ENCODE peak calls at places on chromosomes 6 and 20, in seven cellular contexts. One of them, this sample, is unnamed.

GRCh38 chr6:155832596-155832995 is 377.0 kb upstream of the NOX3 start:
- DNase-seq in tibial nerve: no peak
- DNase-seq in NCI-H446: no peak
- DNase-seq in adrenal gland: no peak
- DNase-seq in fibroblast of lung: peak
- DNase-seq in putamen: no peak
- DNase-seq in ELR: peak
- DNase-seq in this sample: no peak

GRCh38 chr6:83198486-83199172 is 5.5 kb downstream of the RWDD2A start:
- DNase-seq in NCI-H446: no peak
- DNase-seq in ELR: peak
- DNase-seq in tibial nerve: no peak
- DNase-seq in putamen: no peak
- DNase-seq in fibroblast of lung: peak
- DNase-seq in adrenal gland: no peak
- DNase-seq in this sample: peak

GRCh38 chr6:44047179-44047546 is 80.1 kb downstream of the MRPL14 start:
- DNase-seq in NCI-H446: no peak
- DNase-seq in adrenal gland: no peak
- DNase-seq in ELR: no peak
- DNase-seq in putamen: no peak
- DNase-seq in tibial nerve: no peak
- DNase-seq in fibroblast of lung: no peak
- DNase-seq in this sample: no peak

GRCh38 chr20:13226367-13226766 is 5.3 kb downstream of the ISM1 start:
- DNase-seq in fibroblast of lung: no peak
- DNase-seq in putamen: no peak
- DNase-seq in ELR: no peak
- DNase-seq in tibial nerve: no peak
- DNase-seq in NCI-H446: no peak
- DNase-seq in adrenal gland: no peak
- DNase-seq in this sample: no peak

GRCh38 chr20:62734336-62734735 is 25.7 kb downstream of the NTSR1 start:
- DNase-seq in tibial nerve: no peak
- DNase-seq in adrenal gland: no peak
- DNase-seq in putamen: no peak
- DNase-seq in ELR: no peak
- DNase-seq in fibroblast of lung: no peak
- DNase-seq in NCI-H446: no peak
- DNase-seq in this sample: no peak

GRCh38 chr6:20238688-20239587 is 26.7 kb upstream of the MBOAT1 start:
- DNase-seq in fibroblast of lung: no peak
- DNase-seq in ELR: no peak
- DNase-seq in NCI-H446: no peak
- DNase-seq in adrenal gland: no peak
- DNase-seq in putamen: no peak
- DNase-seq in tibial nerve: no peak
- DNase-seq in this sample: no peak

GRCh38 chr6:10310826-10311225 is 104.0 kb downstream of the TFAP2A start:
- DNase-seq in tibial nerve: no peak
- DNase-seq in NCI-H446: no peak
- DNase-seq in ELR: no peak
- DNase-seq in fibroblast of lung: no peak
- DNase-seq in putamen: no peak
- DNase-seq in adrenal gland: no peak
- DNase-seq in this sample: no peak

GRCh38 chr6:127436578-127437110 is 22.5 kb downstream of the KIAA0408 start:
- DNase-seq in NCI-H446: no peak
- DNase-seq in ELR: no peak
- DNase-seq in fibroblast of lung: no peak
- DNase-seq in putamen: no peak
- DNase-seq in adrenal gland: peak
- DNase-seq in tibial nerve: no peak
- DNase-seq in this sample: no peak

GRCh38 chr6:44925100-44925739 is 402.9 kb upstream of the RUNX2 start:
- DNase-seq in tibial nerve: no peak
- DNase-seq in fibroblast of lung: peak
- DNase-seq in adrenal gland: no peak
- DNase-seq in NCI-H446: no peak
- DNase-seq in ELR: peak
- DNase-seq in putamen: no peak
- DNase-seq in this sample: peak

GRCh38 chr20:61100489-61100888 is 151.6 kb upstream of the CDH4 start:
- DNase-seq in fibroblast of lung: no peak
- DNase-seq in putamen: no peak
- DNase-seq in NCI-H446: no peak
- DNase-seq in ELR: no peak
- DNase-seq in adrenal gland: no peak
- DNase-seq in tibial nerve: no peak
- DNase-seq in this sample: no peak

GRCh38 chr6:168589275-168589674 is 148.3 kb downstream of the SMOC2 start:
- DNase-seq in putamen: no peak
- DNase-seq in ELR: no peak
- DNase-seq in adrenal gland: no peak
- DNase-seq in NCI-H446: no peak
- DNase-seq in fibroblast of lung: no peak
- DNase-seq in tibial nerve: no peak
- DNase-seq in this sample: no peak

GRCh38 chr20:59043698-59044097 is 1.1 kb upstream of the PRELID3B start:
- DNase-seq in putamen: no peak
- DNase-seq in fibroblast of lung: no peak
- DNase-seq in adrenal gland: no peak
- DNase-seq in NCI-H446: no peak
- DNase-seq in ELR: peak
- DNase-seq in tibial nerve: no peak
- DNase-seq in this sample: peak

GRCh38 chr6:168390746-168391400 is 50.1 kb upstream of the SMOC2 start:
- DNase-seq in fibroblast of lung: no peak
- DNase-seq in ELR: no peak
- DNase-seq in putamen: no peak
- DNase-seq in adrenal gland: no peak
- DNase-seq in tibial nerve: no peak
- DNase-seq in NCI-H446: no peak
- DNase-seq in this sample: no peak

GRCh38 chr6:12062605-12063004 is 50.5 kb downstream of the HIVEP1 start:
- DNase-seq in NCI-H446: no peak
- DNase-seq in putamen: no peak
- DNase-seq in tibial nerve: no peak
- DNase-seq in adrenal gland: no peak
- DNase-seq in fibroblast of lung: no peak
- DNase-seq in ELR: no peak
- DNase-seq in this sample: no peak

GRCh38 chr20:24543741-24544140 is 74.3 kb downstream of the SYNDIG1 start:
- DNase-seq in ELR: no peak
- DNase-seq in NCI-H446: no peak
- DNase-seq in fibroblast of lung: no peak
- DNase-seq in putamen: no peak
- DNase-seq in tibial nerve: no peak
- DNase-seq in adrenal gland: no peak
- DNase-seq in this sample: no peak

GRCh38 chr6:169273511-169273910 is 19.9 kb upstream of the THBS2 start:
- DNase-seq in tibial nerve: no peak
- DNase-seq in putamen: no peak
- DNase-seq in NCI-H446: no peak
- DNase-seq in fibroblast of lung: no peak
- DNase-seq in adrenal gland: no peak
- DNase-seq in ELR: no peak
- DNase-seq in this sample: no peak

GRCh38 chr6:138654715-138655634 is 118.6 kb upstream of the CCDC28A start:
- DNase-seq in adrenal gland: no peak
- DNase-seq in putamen: peak
- DNase-seq in fibroblast of lung: peak
- DNase-seq in tibial nerve: no peak
- DNase-seq in ELR: peak
- DNase-seq in NCI-H446: no peak
- DNase-seq in this sample: peak

GRCh38 chr20:9119776-9120175 is 50.9 kb downstream of the PLCB4 start:
- DNase-seq in adrenal gland: peak
- DNase-seq in fibroblast of lung: peak
- DNase-seq in tibial nerve: no peak
- DNase-seq in ELR: peak
- DNase-seq in putamen: peak
- DNase-seq in NCI-H446: peak
- DNase-seq in this sample: no peak

GRCh38 chr20:46027245-46027853 is 1.7 kb upstream of the SLC12A5 start:
- DNase-seq in NCI-H446: no peak
- DNase-seq in tibial nerve: peak
- DNase-seq in ELR: peak
- DNase-seq in putamen: no peak
- DNase-seq in adrenal gland: peak
- DNase-seq in fibroblast of lung: peak
- DNase-seq in this sample: peak

GRCh38 chr6:122400467-122401089 is 1.1 kb downstream of the HSF2 start:
- DNase-seq in NCI-H446: no peak
- DNase-seq in adrenal gland: no peak
- DNase-seq in fibroblast of lung: no peak
- DNase-seq in ELR: no peak
- DNase-seq in tibial nerve: no peak
- DNase-seq in putamen: no peak
- DNase-seq in this sample: peak

GRCh38 chr6:9437836-9438235 is 977.0 kb downstream of the TFAP2A start:
- DNase-seq in tibial nerve: no peak
- DNase-seq in ELR: peak
- DNase-seq in adrenal gland: no peak
- DNase-seq in fibroblast of lung: peak
- DNase-seq in NCI-H446: no peak
- DNase-seq in putamen: no peak
- DNase-seq in this sample: peak

GRCh38 chr20:462199-462991 is at the start of gene TBC1D20:
- DNase-seq in ELR: peak
- DNase-seq in putamen: peak
- DNase-seq in fibroblast of lung: peak
- DNase-seq in adrenal gland: peak
- DNase-seq in NCI-H446: peak
- DNase-seq in tibial nerve: peak
- DNase-seq in this sample: peak

GRCh38 chr6:4645713-4646356 is 130.4 kb upstream of the CDYL start:
- DNase-seq in NCI-H446: no peak
- DNase-seq in fibroblast of lung: no peak
- DNase-seq in tibial nerve: no peak
- DNase-seq in adrenal gland: no peak
- DNase-seq in ELR: no peak
- DNase-seq in putamen: no peak
- DNase-seq in this sample: no peak

GRCh38 chr6:147246853-147247635 is 42.8 kb downstream of the STXBP5 start:
- DNase-seq in NCI-H446: no peak
- DNase-seq in fibroblast of lung: peak
- DNase-seq in adrenal gland: no peak
- DNase-seq in ELR: no peak
- DNase-seq in tibial nerve: no peak
- DNase-seq in putamen: no peak
- DNase-seq in this sample: no peak

GRCh38 chr20:63080411-63080810 is 73.6 kb upstream of the BHLHE23 start:
- DNase-seq in tibial nerve: no peak
- DNase-seq in ELR: no peak
- DNase-seq in fibroblast of lung: no peak
- DNase-seq in NCI-H446: no peak
- DNase-seq in putamen: no peak
- DNase-seq in adrenal gland: no peak
- DNase-seq in this sample: no peak

GRCh38 chr6:3506751-3507388 is 50.0 kb upstream of the SLC22A23 start:
- DNase-seq in putamen: no peak
- DNase-seq in ELR: no peak
- DNase-seq in NCI-H446: no peak
- DNase-seq in fibroblast of lung: no peak
- DNase-seq in tibial nerve: no peak
- DNase-seq in adrenal gland: no peak
- DNase-seq in this sample: no peak

This sample was measured in GM23248.